ENCODE peak calls at places on chromosomes 7 and 10, in four cellular contexts. I is DMS 273 treated with DMSO at 0.1 percent for 48 hours, F is RCC 7860, J is NCI-H1092. C is an unnamed sample.

GRCh38 chr7:87934699-87935372 is 785 bp downstream of the ADAM22 start:
- DNase-seq in I (no peak), F (no peak), J (peak; percentile 59), C (peak; percentile 38)

GRCh38 chr7:2658941-2659340 is 27.2 kb downstream of the TTYH3 start:
- DNase-seq in I (no peak), F (no peak), J (no peak), C (no peak)

GRCh38 chr10:97020452-97021400 is 165.0 kb downstream of the SLIT1 start:
- DNase-seq in I (no peak), F (no peak), J (no peak), C (peak; percentile 23)

GRCh38 chr7:115631782-115632181 is 398.8 kb downstream of the TFEC start:
- DNase-seq in I (no peak), F (no peak), J (no peak), C (no peak)

GRCh38 chr7:47537716-47538640 is 43.9 kb downstream of the TNS3 start:
- DNase-seq in I (no peak), F (no peak), J (no peak), C (no peak)

GRCh38 chr10:26361946-26362345 is 76.2 kb upstream of the APBB1IP start:
- DNase-seq in I (no peak), F (no peak), J (no peak), C (no peak)

GRCh38 chr10:115777646-115778045 is 495.4 kb downstream of the GFRA1 start:
- DNase-seq in I (no peak), F (no peak), J (no peak), C (no peak)

GRCh38 chr10:127151981-127152699 is 44.3 kb downstream of the INSYN2A start:
- DNase-seq in I (no peak), F (peak; percentile 78), J (no peak), C (no peak)

GRCh38 chr7:88243345-88243909 is 23.6 kb upstream of the SRI start:
- DNase-seq in I (peak; percentile 31), F (peak; percentile 58), J (peak; percentile 16), C (peak; percentile 75)

GRCh38 chr10:22665329-22665728 is 49.0 kb downstream of the PIP4K2A start:
- DNase-seq in I (no peak), F (no peak), J (no peak), C (no peak)

GRCh38 chr10:11035318-11035920 is 17.7 kb downstream of the CELF2 start:
- DNase-seq in I (no peak), F (peak; percentile 43), J (no peak), C (no peak)

C was measured in hippocampal formation.